ENCODE peak calls at places on chromosomes 2 and 18, in four cellular contexts. D is HEK293T, E is fibroblast of mammary gland, X is aorta. Z is an unnamed sample.

GRCh38 chr2:173299764-173300163 is 54.9 kb upstream of the CDCA7 start:
- DNase-seq in X (no peak), D (no peak), E (no peak), Z (no peak)

GRCh38 chr18:22499421-22499820 is 81.7 kb upstream of the CTAGE1 start:
- DNase-seq in D (no peak), X (no peak), E (no peak), Z (no peak)

GRCh38 chr2:119590873-119591272 is 46.6 kb downstream of the CFAP221 start:
- DNase-seq in E (no peak), D (no peak), X (no peak), Z (no peak)

GRCh38 chr2:127811397-127811860 is 458 bp upstream of the WDR33 start:
- DNase-seq in D (no peak), E (peak; percentile 7), X (peak; percentile 48), Z (peak; percentile 24)

GRCh38 chr2:51782874-51783765 is 751.2 kb upstream of the NRXN1 start:
- DNase-seq in D (no peak), X (no peak), E (peak; percentile 63), Z (peak; percentile 4)

GRCh38 chr2:157250836-157251235 is 6.7 kb upstream of the GALNT5 start:
- DNase-seq in E (no peak), X (no peak), D (no peak), Z (no peak)

GRCh38 chr2:54603357-54603756 is 120.1 kb upstream of the EML6 start:
- DNase-seq in X (no peak), E (peak; percentile 19), D (no peak), Z (peak; percentile 21)

GRCh38 chr18:58222439-58223125 is 178.6 kb downstream of the NEDD4L start:
- DNase-seq in D (no peak), E (peak; percentile 80), X (no peak), Z (peak; percentile 47)

GRCh38 chr2:109134741-109135571 is 6.0 kb downstream of the SH3RF3 start:
- DNase-seq in D (no peak), E (no peak), X (no peak), Z (no peak)

GRCh38 chr2:65453916-65454315 is 21.5 kb upstream of the SPRED2 start:
- DNase-seq in D (no peak), X (no peak), E (no peak), Z (peak; percentile 25)

GRCh38 chr2:207617011-207617671 is 8.1 kb downstream of the METTL21A start:
- DNase-seq in X (no peak), E (peak; percentile 96), D (no peak), Z (peak; percentile 84)

GRCh38 chr2:7555260-7555659 is 638.0 kb downstream of the RNF144A start:
- DNase-seq in X (no peak), E (no peak), D (no peak), Z (no peak)

GRCh38 chr2:44310287-44310686 is 35.0 kb downstream of the SLC3A1 start:
- DNase-seq in E (peak; percentile 3), X (no peak), D (no peak), Z (no peak)

GRCh38 chr2:207202645-207203044 is 36.9 kb upstream of the KLF7 start:
- DNase-seq in X (no peak), E (peak; percentile 46), D (peak; percentile 22), Z (peak; percentile 55)

GRCh38 chr2:204900487-204900886 is 355.2 kb downstream of the PARD3B start:
- DNase-seq in D (no peak), E (no peak), X (no peak), Z (no peak)

GRCh38 chr2:64262068-64262467 is 117.8 kb upstream of the PELI1 start:
- DNase-seq in X (no peak), E (peak; percentile 76), D (no peak), Z (no peak)

GRCh38 chr18:48333563-48333962 is 75.6 kb downstream of the ZBTB7C start:
- DNase-seq in X (no peak), E (no peak), D (no peak), Z (no peak)